ENCODE peak calls at places on chromosomes 1 and 21, in six cellular contexts. K is H7, H is posterior cingulate gyrus, D is A549, A is GM12865, G is substantia nigra. X is an unnamed sample.

GRCh38 chr1:212457740-212458338 is 25.1 kb downstream of the NENF start:
- DNase-seq in D (peak; percentile 71), K (peak; percentile 84), A (peak; percentile 73), H (peak; percentile 33), G (no peak), X (peak; percentile 78)

GRCh38 chr1:85496881-85497582 is 32.1 kb upstream of the DDAH1 start:
- DNase-seq in G (no peak), A (no peak), K (no peak), D (no peak), H (no peak), X (no peak)

GRCh38 chr1:84253891-84254290 is 47.6 kb upstream of the SAMD13 start:
- DNase-seq in G (peak; percentile 84), A (no peak), H (peak; percentile 55), D (peak; percentile 91), K (no peak), X (no peak)

GRCh38 chr1:23741609-23742008 is 1.7 kb upstream of the ELOA start:
- DNase-seq in G (no peak), H (no peak), K (no peak), D (no peak), A (no peak), X (no peak)

GRCh38 chr1:176515310-176515709 is 52.3 kb downstream of the PAPPA2 start:
- DNase-seq in H (no peak), A (peak; percentile 3), G (no peak), K (no peak), D (peak; percentile 44), X (no peak)

GRCh38 chr1:19456915-19457554 is 28.3 kb downstream of the CAPZB start:
- DNase-seq in H (no peak), A (no peak), D (no peak), K (peak; percentile 59), G (no peak), X (peak; percentile 94)

GRCh38 chr21:30227633-30228404 is 11.9 kb upstream of the CLDN8 start:
- DNase-seq in G (no peak), D (peak; percentile 43), A (no peak), H (no peak), K (no peak), X (no peak)

GRCh38 chr1:61322008-61322744 is 239.8 kb downstream of the NFIA start:
- DNase-seq in A (no peak), G (no peak), K (no peak), H (no peak), D (no peak), X (no peak)

GRCh38 chr1:109873278-109874175 is 37.1 kb upstream of the CSF1 start:
- DNase-seq in H (no peak), D (peak; percentile 16), K (peak; percentile 19), G (no peak), A (no peak), X (no peak)

GRCh38 chr1:93608188-93609109 is 73.2 kb downstream of the BCAR3 start:
- DNase-seq in H (no peak), D (no peak), G (no peak), K (no peak), A (peak; percentile 38), X (peak; percentile 24)

GRCh38 chr1:87115317-87115885 is 201.0 kb downstream of the HS2ST1 start:
- DNase-seq in D (no peak), H (no peak), G (no peak), K (no peak), A (no peak), X (no peak)

GRCh38 chr21:28959367-28960099 is 33.1 kb downstream of the LTN1 start:
- DNase-seq in A (no peak), D (peak; percentile 25), K (no peak), G (no peak), H (no peak), X (no peak)

GRCh38 chr21:41769106-41769505 is 2.3 kb upstream of the RIPK4 start:
- DNase-seq in G (no peak), K (peak; percentile 33), H (no peak), D (no peak), A (no peak), X (no peak)

GRCh38 chr1:20475002-20475401 is 11.0 kb downstream of the CAMK2N1 start:
- DNase-seq in D (peak; percentile 41), A (no peak), G (no peak), H (no peak), K (no peak), X (no peak)

GRCh38 chr21:42702720-42703119 is 49.3 kb downstream of the PDE9A start:
- DNase-seq in H (no peak), G (no peak), K (no peak), D (no peak), A (no peak), X (no peak)

GRCh38 chr1:54619749-54620148 is 3.6 kb downstream of the FAM151A start:
- DNase-seq in H (no peak), D (no peak), A (no peak), K (no peak), G (no peak), X (peak; percentile 26)

GRCh38 chr1:10338047-10338446 is 60.8 kb upstream of the PGD start:
- DNase-seq in H (peak; percentile 67), K (peak; percentile 75), G (peak; percentile 71), A (peak; percentile 60), D (peak; percentile 30), X (peak; percentile 68)

GRCh38 chr1:234980224-234980656 is 148.4 kb downstream of the TOMM20 start:
- DNase-seq in A (peak; percentile 78), H (no peak), D (no peak), K (no peak), G (no peak), X (no peak)

GRCh38 chr21:41483973-41484372 is 24.0 kb downstream of the TMPRSS2 start:
- DNase-seq in G (no peak), D (no peak), A (no peak), H (no peak), K (no peak), X (no peak)

GRCh38 chr1:54413295-54413694 is 7.1 kb upstream of the SSBP3 start:
- DNase-seq in H (no peak), G (peak; percentile 30), D (no peak), A (peak; percentile 18), K (no peak), X (no peak)

GRCh38 chr1:200306954-200307754 is 102.7 kb downstream of the ZNF281 start:
- DNase-seq in H (no peak), D (peak; percentile 47), K (peak; percentile 63), A (peak; percentile 57), G (no peak), X (peak; percentile 49)

GRCh38 chr1:94416901-94417701 is 1.1 kb upstream of the ABCD3 start:
- DNase-seq in G (peak; percentile 42), H (peak; percentile 9), K (no peak), A (no peak), D (peak; percentile 18), X (no peak)

GRCh38 chr1:94931254-94931841 is 4.4 kb upstream of the CNN3 start:
- DNase-seq in G (no peak), K (no peak), A (no peak), D (no peak), H (no peak), X (no peak)

GRCh38 chr1:56098956-56099355 is 480.4 kb downstream of the PLPP3 start:
- DNase-seq in H (no peak), G (no peak), A (no peak), K (no peak), D (no peak), X (no peak)

GRCh38 chr1:227788279-227789041 is 27.0 kb upstream of the PRSS38 start:
- DNase-seq in K (peak; percentile 96), G (no peak), H (peak; percentile 59), A (no peak), D (no peak), X (peak; percentile 92)

GRCh38 chr1:192610114-192610958 is 25.6 kb upstream of the RGS13 start:
- DNase-seq in H (no peak), D (peak; percentile 21), K (peak; percentile 3), G (no peak), A (peak; percentile 51), X (no peak)

GRCh38 chr21:41254090-41254700 is 62.4 kb upstream of the FAM3B start:
- DNase-seq in K (no peak), G (no peak), D (no peak), H (no peak), A (no peak), X (no peak)

X was measured in neural progenitor cell.